ENCODE peak calls at places on chromosome 22, in eight cellular contexts. D is activated CD4-positive, alpha-beta T cell treated with anti-CD3 and anti-CD28 coated beads for 4 hours; C is cardiac fibroblast; Z is esophagus squamous epithelium; O is stimulated activated CD4-positive, alpha-beta T cell treated with anti-CD3 and anti-CD28 coated beads, Interleukin-1b, Interleukin-23, amount 100 ng/mL, for 4 hours; J is activated CD8-positive, alpha-beta memory T cell treated with anti-CD3 and anti-CD28 coated beads, Interleukin-2, amount 50 U/mL, for 48 hours; S is activated naive CD4-positive, alpha-beta T cell; R is HFF-Myc. M is an unnamed sample.

GRCh38 chr22:45435544-45436139 is 22.1 kb downstream of the RIBC2 start:
- DNase-seq in S (peak; percentile 57), J (peak; percentile 89), D (peak; percentile 76), O (peak; percentile 80), R (no peak), C (peak; percentile 91), Z (no peak), M (peak; percentile 51)

GRCh38 chr22:29344137-29344536 is 28.6 kb upstream of the RASL10A start:
- DNase-seq in D (no peak), Z (no peak), O (no peak), C (peak; percentile 93), J (no peak), R (peak; percentile 75), S (no peak), M (no peak)

GRCh38 chr22:49155809-49156580 is 671.7 kb downstream of the BRD1 start:
- DNase-seq in O (no peak), D (no peak), R (no peak), C (no peak), S (no peak), Z (no peak), J (no peak), M (no peak)

GRCh38 chr22:37561209-37562048 is 1.1 kb downstream of the CDC42EP1 start:
- DNase-seq in S (peak; percentile 72), J (peak; percentile 97), Z (peak; percentile 35), C (peak; percentile 93), D (peak; percentile 78), O (peak; percentile 80), R (peak; percentile 79), M (peak; percentile 60)

GRCh38 chr22:19849800-19850481 is 4.7 kb downstream of the GNB1L start:
- DNase-seq in Z (no peak), R (no peak), D (no peak), O (no peak), J (peak; percentile 53), C (no peak), S (no peak), M (no peak)

GRCh38 chr22:31646186-31647019 is 15.6 kb downstream of the PISD start:
- DNase-seq in R (peak; percentile 95), J (no peak), D (peak; percentile 49), Z (no peak), O (peak; percentile 34), C (peak; percentile 97), S (no peak), M (no peak)

GRCh38 chr22:46150615-46151423 is 493 bp downstream of the PPARA start:
- DNase-seq in S (no peak), J (peak; percentile 82), R (no peak), D (peak; percentile 56), O (peak; percentile 31), Z (no peak), C (no peak), M (no peak)

GRCh38 chr22:35601743-35602633 is 15.1 kb downstream of the MB start:
- DNase-seq in O (no peak), S (no peak), C (peak; percentile 73), R (no peak), J (no peak), D (no peak), Z (no peak), M (no peak)

GRCh38 chr22:37141971-37142647 is 7.6 kb downstream of the IL2RB start:
- DNase-seq in R (no peak), C (no peak), D (no peak), J (no peak), S (no peak), O (no peak), Z (no peak), M (no peak)

GRCh38 chr22:48886604-48887393 is 940.9 kb downstream of the BRD1 start:
- DNase-seq in J (no peak), O (no peak), Z (no peak), R (no peak), D (no peak), C (no peak), S (no peak), M (no peak)

GRCh38 chr22:41217553-41218157 is 12.5 kb downstream of the L3MBTL2 start:
- DNase-seq in Z (no peak), C (peak; percentile 93), D (no peak), S (no peak), O (no peak), J (no peak), R (no peak), M (no peak)

GRCh38 chr22:26579331-26579886 is 10.5 kb downstream of the TPST2 start:
- DNase-seq in R (no peak), S (no peak), J (peak; percentile 74), O (peak; percentile 15), Z (no peak), D (peak; percentile 32), C (no peak), M (no peak)